ENCODE peak calls at places on chromosomes 11 and 22, in ten cellular contexts. F is uterus, B is breast epithelium, I is sigmoid colon, Y is right lobe of liver, U is testis, Z is heart left ventricle, O is tibial nerve, Q is GM12891, J is H1. N is an unnamed sample.

GRCh38 chr22:41504397-41504796 is 35.5 kb downstream of the ACO2 start:
- DNase-seq in F (peak), B (no peak), I (no peak), Y (no peak), U (no peak), Z (peak), O (no peak), Q (no peak), J (no peak), N (peak)

GRCh38 chr11:96256604-96257003 is 86.4 kb downstream of the MAML2 start:
- DNase-seq in F (no peak), B (no peak), I (no peak), Y (no peak), U (no peak), Z (no peak), O (no peak), Q (no peak), J (no peak), N (no peak)

GRCh38 chr11:2884424-2884815 is 1.2 kb downstream of the CDKN1C start:
- DNase-seq in F (peak), B (no peak), I (peak), Y (no peak), U (peak), Z (peak), O (no peak), Q (no peak), J (no peak), N (peak)

GRCh38 chr11:12777208-12777874 is 103.1 kb downstream of the TEAD1 start:
- DNase-seq in F (no peak), B (no peak), I (no peak), Y (no peak), U (no peak), Z (no peak), O (no peak), Q (no peak), J (no peak), N (no peak)

GRCh38 chr11:77602385-77603105 is 12.8 kb downstream of the AQP11 start:
- DNase-seq in F (no peak), B (no peak), I (no peak), Y (no peak), U (no peak), Z (no peak), O (no peak), Q (no peak), J (no peak), N (peak)

GRCh38 chr22:20836987-20837823 is 21.4 kb downstream of the PI4KA start:
- DNase-seq in F (no peak), B (no peak), I (no peak), Y (no peak), U (no peak), Z (no peak), O (no peak), Q (no peak), J (no peak), N (no peak)

GRCh38 chr11:134988495-134988894 is 576.5 kb upstream of the B3GAT1 start:
- DNase-seq in F (no peak), B (no peak), I (no peak), Y (no peak), U (peak), Z (no peak), O (no peak), Q (no peak), J (no peak), N (no peak)

GRCh38 chr11:86949995-86950993 is 4.9 kb downstream of the FZD4 start:
- DNase-seq in F (no peak), B (no peak), I (no peak), Y (no peak), U (no peak), Z (no peak), O (no peak), Q (no peak), J (no peak), N (no peak)

GRCh38 chr11:79108851-79109250 is 332.0 kb downstream of the TENM4 start:
- DNase-seq in F (no peak), B (no peak), I (no peak), Y (no peak), U (no peak), Z (no peak), O (no peak), Q (no peak), J (no peak), N (no peak)

GRCh38 chr22:47174096-47174495 is 411.6 kb downstream of the TBC1D22A start:
- DNase-seq in F (peak), B (no peak), I (peak), Y (peak), U (no peak), Z (peak), O (peak), Q (no peak), J (no peak), N (no peak)

GRCh38 chr11:26028294-26028954 is 303.5 kb upstream of the ANO3 start:
- DNase-seq in F (no peak), B (no peak), I (no peak), Y (no peak), U (no peak), Z (no peak), O (no peak), Q (no peak), J (no peak), N (no peak)

GRCh38 chr22:26992556-26992955 is 335.2 kb downstream of the MIAT start:
- DNase-seq in F (no peak), B (no peak), I (peak), Y (no peak), U (no peak), Z (no peak), O (no peak), Q (no peak), J (no peak), N (no peak)

GRCh38 chr11:30295178-30295885 is 27.6 kb upstream of the ARL14EP start:
- DNase-seq in F (no peak), B (no peak), I (no peak), Y (no peak), U (no peak), Z (no peak), O (no peak), Q (no peak), J (no peak), N (no peak)

GRCh38 chr11:57502870-57503269 is 12.6 kb downstream of the SLC43A1 start:
- DNase-seq in F (no peak), B (no peak), I (no peak), Y (no peak), U (no peak), Z (no peak), O (no peak), Q (no peak), J (no peak), N (no peak)

GRCh38 chr22:36761553-36762240 is 14.2 kb downstream of the IFT27 start:
- DNase-seq in F (no peak), B (no peak), I (peak), Y (no peak), U (no peak), Z (no peak), O (no peak), Q (no peak), J (no peak), N (no peak)

GRCh38 chr11:1928038-1928890 is 8.8 kb downstream of the TNNT3 start:
- DNase-seq in F (peak), B (no peak), I (no peak), Y (peak), U (peak), Z (peak), O (no peak), Q (peak), J (no peak), N (no peak)

GRCh38 chr22:44658371-44658953 is 43.5 kb upstream of the PRR5 start:
- DNase-seq in F (peak), B (peak), I (peak), Y (peak), U (no peak), Z (peak), O (no peak), Q (no peak), J (no peak), N (no peak)

GRCh38 chr11:84164722-84165121 is 878.6 kb upstream of the CCDC90B start:
- DNase-seq in F (no peak), B (no peak), I (no peak), Y (no peak), U (no peak), Z (no peak), O (no peak), Q (no peak), J (no peak), N (no peak)

GRCh38 chr11:82895437-82896091 is 4.7 kb downstream of the PRCP start:
- DNase-seq in F (no peak), B (no peak), I (no peak), Y (no peak), U (no peak), Z (no peak), O (no peak), Q (peak), J (no peak), N (no peak)

GRCh38 chr11:76771446-76772099 is 11.6 kb upstream of the TSKU start:
- DNase-seq in F (no peak), B (no peak), I (peak), Y (no peak), U (no peak), Z (no peak), O (no peak), Q (no peak), J (no peak), N (no peak)

GRCh38 chr11:33040862-33041453 is 1.6 kb downstream of the TCP11L1 start:
- DNase-seq in F (no peak), B (no peak), I (no peak), Y (no peak), U (no peak), Z (no peak), O (no peak), Q (no peak), J (no peak), N (no peak)

GRCh38 chr11:123159146-123159857 is 35.7 kb downstream of the CLMP start:
- DNase-seq in F (no peak), B (no peak), I (no peak), Y (no peak), U (no peak), Z (no peak), O (no peak), Q (no peak), J (no peak), N (no peak)

GRCh38 chr11:30487200-30487898 is 98.8 kb downstream of the MPPED2 start:
- DNase-seq in F (no peak), B (no peak), I (peak), Y (no peak), U (no peak), Z (no peak), O (no peak), Q (no peak), J (no peak), N (no peak)

GRCh38 chr11:96188625-96189006 is 154.4 kb downstream of the MAML2 start:
- DNase-seq in F (no peak), B (no peak), I (no peak), Y (no peak), U (no peak), Z (no peak), O (no peak), Q (no peak), J (no peak), N (no peak)

GRCh38 chr11:11486423-11486822 is 133.4 kb upstream of the CSNK2A3 start:
- DNase-seq in F (no peak), B (no peak), I (no peak), Y (no peak), U (no peak), Z (no peak), O (no peak), Q (no peak), J (no peak), N (no peak)

GRCh38 chr11:117000039-117000740 is 98.0 kb downstream of the SIK3 start:
- DNase-seq in F (no peak), B (no peak), I (no peak), Y (no peak), U (no peak), Z (no peak), O (no peak), Q (no peak), J (no peak), N (no peak)

GRCh38 chr11:61120865-61121831 is 18.9 kb downstream of the CD5 start:
- DNase-seq in F (peak), B (no peak), I (peak), Y (no peak), U (peak), Z (peak), O (no peak), Q (no peak), J (no peak), N (no peak)

GRCh38 chr11:35160902-35161585 is 22.1 kb downstream of the CD44 start:
- DNase-seq in F (no peak), B (no peak), I (no peak), Y (no peak), U (no peak), Z (no peak), O (no peak), Q (no peak), J (no peak), N (peak)

GRCh38 chr11:10550503-10550902 is 9.5 kb upstream of the RNF141 start:
- DNase-seq in F (no peak), B (no peak), I (no peak), Y (no peak), U (no peak), Z (no peak), O (no peak), Q (no peak), J (no peak), N (peak)

GRCh38 chr22:24330636-24331035 is 60.0 kb downstream of the SPECC1L start:
- DNase-seq in F (no peak), B (no peak), I (no peak), Y (no peak), U (peak), Z (no peak), O (no peak), Q (no peak), J (no peak), N (peak)

GRCh38 chr22:26568207-26568706 is 21.7 kb downstream of the TPST2 start:
- DNase-seq in F (no peak), B (peak), I (no peak), Y (no peak), U (no peak), Z (no peak), O (no peak), Q (no peak), J (peak), N (no peak)

GRCh38 chr22:20256562-20257473 is 11.3 kb downstream of the RTN4R start:
- DNase-seq in F (no peak), B (no peak), I (no peak), Y (no peak), U (no peak), Z (no peak), O (no peak), Q (no peak), J (no peak), N (no peak)

GRCh38 chr11:92131289-92131890 is 93.2 kb upstream of the FAT3 start:
- DNase-seq in F (no peak), B (no peak), I (no peak), Y (no peak), U (no peak), Z (no peak), O (no peak), Q (no peak), J (no peak), N (no peak)

DNA sequence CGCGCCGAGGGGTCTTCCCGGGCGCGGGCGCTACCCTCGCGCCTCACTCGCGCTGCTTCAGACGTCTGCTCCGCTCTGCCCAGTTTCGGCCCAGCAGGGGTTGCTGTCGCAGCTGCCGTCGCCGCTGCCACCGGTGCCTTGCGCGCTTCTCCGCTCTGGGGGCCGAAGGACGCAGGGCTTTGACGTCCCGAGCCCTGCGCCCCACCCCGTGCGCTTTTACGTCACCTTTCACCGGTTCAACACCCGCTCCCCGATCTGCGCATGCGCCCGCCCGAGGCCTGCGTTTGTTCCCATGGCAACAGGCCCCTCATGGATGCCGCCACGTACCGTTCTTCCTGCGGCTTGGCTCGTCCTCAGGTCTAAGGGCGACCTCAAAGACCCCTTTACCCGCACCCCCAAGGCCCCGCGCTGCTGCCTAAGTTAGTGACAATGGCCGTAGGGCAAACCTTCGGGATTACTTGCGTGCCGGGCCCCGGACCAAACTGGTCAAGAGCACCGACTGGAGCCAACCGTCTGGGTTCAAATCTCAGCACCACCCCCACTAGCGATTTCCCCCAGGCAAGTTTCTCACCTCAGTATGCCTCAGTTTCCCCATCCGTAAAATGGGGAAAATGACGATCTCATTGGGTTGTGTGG is 642 bp upstream of the CDK2AP2 start:
- DNase-seq in F (peak), B (peak), I (peak), Y (peak), U (peak), Z (peak), O (peak), Q (peak), J (peak), N (peak)
- TF ChIP-seq POLR2A in F (peak), B (peak), I (peak), Y (peak), U (no peak), Z (no peak), O (peak), Q (no peak), J (no peak), N (peak)

DNA sequence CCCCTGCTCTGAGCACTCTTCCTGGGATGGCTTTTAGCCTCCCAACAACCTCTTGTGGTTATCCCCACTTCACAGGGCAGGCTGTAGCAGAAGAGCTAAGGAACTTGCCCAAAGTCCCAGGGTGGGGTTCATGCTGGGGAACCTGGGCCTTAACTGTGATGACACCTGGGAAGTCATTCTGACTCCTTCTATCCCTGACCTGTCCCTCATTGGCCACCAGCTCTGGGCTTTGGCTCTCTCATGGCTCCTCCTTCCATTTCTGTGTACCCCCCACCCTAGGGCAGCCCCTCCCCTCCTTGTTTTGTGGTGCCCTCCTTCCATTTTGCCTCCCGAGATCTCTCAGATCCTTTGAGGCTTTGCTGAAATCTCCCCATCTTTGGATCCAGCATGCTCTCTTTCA is 2.7 kb downstream of the PPM1F start:
- DNase-seq in F (no peak), B (no peak), I (no peak), Y (no peak), U (no peak), Z (no peak), O (no peak), Q (no peak), J (no peak), N (no peak)
- TF ChIP-seq POLR2A in F (no peak), B (no peak), I (no peak), Y (no peak), U (no peak), Z (no peak), O (no peak), Q (no peak), J (no peak), N (no peak)

GRCh38 chr11:68327586-68328370 is 15.4 kb downstream of the LRP5 start:
- DNase-seq in F (no peak), B (no peak), I (no peak), Y (peak), U (no peak), Z (no peak), O (no peak), Q (no peak), J (no peak), N (no peak)

GRCh38 chr11:68326334-68327215 is 14.2 kb downstream of the LRP5 start:
- DNase-seq in F (no peak), B (no peak), I (no peak), Y (peak), U (no peak), Z (no peak), O (no peak), Q (no peak), J (no peak), N (no peak)

GRCh38 chr11:68329993-68330699 is 17.8 kb downstream of the LRP5 start:
- DNase-seq in F (no peak), B (no peak), I (no peak), Y (no peak), U (no peak), Z (no peak), O (no peak), Q (no peak), J (no peak), N (no peak)

GRCh38 chr11:68329496-68329895 is 17.1 kb downstream of the LRP5 start:
- DNase-seq in F (no peak), B (no peak), I (no peak), Y (no peak), U (no peak), Z (no peak), O (no peak), Q (no peak), J (no peak), N (no peak)

GRCh38 chr11:68328374-68329091 is 16.1 kb downstream of the LRP5 start:
- DNase-seq in F (no peak), B (peak), I (peak), Y (peak), U (peak), Z (peak), O (no peak), Q (no peak), J (no peak), N (no peak)
- TF ChIP-seq POLR2A in F (no peak), B (no peak), I (no peak), Y (no peak), U (no peak), Z (no peak), O (no peak), Q (no peak), J (no peak), N (no peak)

GRCh38 chr11:70064726-70065317 is 13.3 kb upstream of the ANO1 start:
- DNase-seq in F (no peak), B (peak), I (no peak), Y (no peak), U (no peak), Z (no peak), O (no peak), Q (no peak), J (no peak), N (no peak)
- TF ChIP-seq POLR2A in F (no peak), B (no peak), I (no peak), Y (no peak), U (no peak), Z (no peak), O (no peak), Q (no peak), J (no peak), N (no peak)